ENCODE peak calls at places on chromosome 16, in eight cellular contexts. D, W, B, L, I, O, M and T are unnamed samples.

GRCh38 chr16:24141466-24141865 is 114.7 kb upstream of the CACNG3 start:
- DNase-seq in D (no peak), W (no peak), B (no peak), L (no peak), I (no peak), O (no peak), M (no peak), T (no peak)

GRCh38 chr16:15770107-15770506 is 86.7 kb downstream of the MYH11 start:
- DNase-seq in D (no peak), W (peak), B (no peak), L (peak), I (no peak), O (no peak), M (no peak), T (no peak)

GRCh38 chr16:13426279-13426678 is 493.7 kb upstream of the ERCC4 start:
- DNase-seq in D (no peak), W (no peak), B (no peak), L (no peak), I (no peak), O (no peak), M (no peak), T (no peak)

GRCh38 chr16:69286941-69287713 is 24.0 kb upstream of the VPS4A start:
- DNase-seq in D (peak), W (peak), B (no peak), L (peak), I (peak), O (peak), M (peak), T (peak)

GRCh38 chr16:68345351-68345810 is 34.6 kb downstream of the PRMT7 start:
- DNase-seq in D (no peak), W (no peak), B (no peak), L (no peak), I (no peak), O (no peak), M (no peak), T (no peak)

GRCh38 chr16:67432491-67432890 is 1.6 kb downstream of the HSD11B2 start:
- DNase-seq in D (no peak), W (no peak), B (no peak), L (no peak), I (no peak), O (no peak), M (no peak), T (no peak)

GRCh38 chr16:49723310-49723709 is 132.6 kb downstream of the ZNF423 start:
- DNase-seq in D (no peak), W (no peak), B (no peak), L (no peak), I (no peak), O (no peak), M (no peak), T (no peak)

GRCh38 chr16:4915226-4915761 is 21.7 kb downstream of the PPL start:
- DNase-seq in D (no peak), W (no peak), B (no peak), L (no peak), I (no peak), O (no peak), M (no peak), T (no peak)

GRCh38 chr16:85675528-85675927 is 13.2 kb downstream of the GINS2 start:
- DNase-seq in D (peak), W (peak), B (no peak), L (no peak), I (no peak), O (no peak), M (no peak), T (no peak)

GRCh38 chr16:86669937-86670772 is 91.8 kb downstream of the FOXL1 start:
- DNase-seq in D (no peak), W (no peak), B (no peak), L (peak), I (no peak), O (no peak), M (peak), T (no peak)

GRCh38 chr16:69660166-69660565 is 66.2 kb downstream of the NQO1 start:
- DNase-seq in D (no peak), W (no peak), B (no peak), L (no peak), I (no peak), O (no peak), M (no peak), T (no peak)

GRCh38 chr16:23862556-23862955 is 26.8 kb downstream of the PRKCB start:
- DNase-seq in D (no peak), W (no peak), B (no peak), L (no peak), I (no peak), O (no peak), M (no peak), T (no peak)

GRCh38 chr16:23781176-23781575 is 26.4 kb downstream of the CHP2 start:
- DNase-seq in D (no peak), W (no peak), B (no peak), L (no peak), I (no peak), O (no peak), M (no peak), T (no peak)

GRCh38 chr16:11361751-11362742 is 16.8 kb downstream of the RMI2 start:
- DNase-seq in D (no peak), W (no peak), B (no peak), L (no peak), I (no peak), O (peak), M (no peak), T (no peak)

GRCh38 chr16:63289834-63290460 is 1253.7 kb upstream of the CDH8 start:
- DNase-seq in D (peak), W (peak), B (peak), L (no peak), I (no peak), O (no peak), M (no peak), T (no peak)

GRCh38 chr16:27286446-27286845 is 17.9 kb upstream of the NSMCE1 start:
- DNase-seq in D (peak), W (peak), B (no peak), L (peak), I (no peak), O (no peak), M (no peak), T (no peak)

GRCh38 chr16:87324411-87325275 is 7.5 kb upstream of the C16orf95 start:
- DNase-seq in D (peak), W (peak), B (no peak), L (no peak), I (peak), O (no peak), M (no peak), T (no peak)

GRCh38 chr16:4015275-4015990 is 100.8 kb downstream of the ADCY9 start:
- DNase-seq in D (peak), W (no peak), B (no peak), L (no peak), I (no peak), O (no peak), M (no peak), T (no peak)

GRCh38 chr16:52191533-52192134 is 355.3 kb downstream of the TOX3 start:
- DNase-seq in D (peak), W (peak), B (peak), L (peak), I (peak), O (peak), M (peak), T (no peak)

GRCh38 chr16:11972128-11972527 is 4.4 kb upstream of the SNX29 start:
- DNase-seq in D (no peak), W (no peak), B (no peak), L (no peak), I (no peak), O (no peak), M (no peak), T (no peak)

GRCh38 chr16:48435319-48435682 is 50.1 kb upstream of the SIAH1 start:
- DNase-seq in D (no peak), W (no peak), B (no peak), L (no peak), I (no peak), O (no peak), M (no peak), T (no peak)

GRCh38 chr16:23952128-23953041 is 116.6 kb downstream of the PRKCB start:
- DNase-seq in D (no peak), W (no peak), B (peak), L (no peak), I (peak), O (no peak), M (no peak), T (no peak)

GRCh38 chr16:24700549-24701392 is 28.7 kb upstream of the TNRC6A start:
- DNase-seq in D (peak), W (peak), B (peak), L (peak), I (no peak), O (no peak), M (peak), T (no peak)

GRCh38 chr16:55912022-55912421 is 36.8 kb upstream of the CES5A start:
- DNase-seq in D (no peak), W (no peak), B (peak), L (peak), I (no peak), O (no peak), M (peak), T (no peak)

GRCh38 chr16:27582883-27583282 is 32.9 kb downstream of the KATNIP start:
- DNase-seq in D (no peak), W (no peak), B (no peak), L (no peak), I (no peak), O (no peak), M (no peak), T (no peak)

DNA sequence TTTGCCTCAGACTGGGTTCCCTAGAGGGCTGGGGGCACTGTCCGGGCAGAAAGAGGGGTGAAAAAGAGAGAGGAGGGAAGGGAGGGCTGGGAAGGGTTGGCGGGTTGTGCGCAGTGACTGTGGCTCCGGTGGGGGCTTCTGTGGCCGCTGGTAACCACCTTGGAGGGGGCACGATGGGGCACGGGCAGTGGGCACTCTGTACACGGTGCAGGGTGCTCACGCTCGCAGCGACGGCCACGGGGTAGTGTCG is 591 bp downstream of the PLLP start:
- DNase-seq in D (no peak), W (no peak), B (no peak), L (no peak), I (no peak), O (no peak), M (no peak), T (no peak)
- H3K4me3 ChIP-seq in D (peak), W (peak), B (peak), L (peak), I (peak), O (no peak), M (peak), T (peak)

DNA sequence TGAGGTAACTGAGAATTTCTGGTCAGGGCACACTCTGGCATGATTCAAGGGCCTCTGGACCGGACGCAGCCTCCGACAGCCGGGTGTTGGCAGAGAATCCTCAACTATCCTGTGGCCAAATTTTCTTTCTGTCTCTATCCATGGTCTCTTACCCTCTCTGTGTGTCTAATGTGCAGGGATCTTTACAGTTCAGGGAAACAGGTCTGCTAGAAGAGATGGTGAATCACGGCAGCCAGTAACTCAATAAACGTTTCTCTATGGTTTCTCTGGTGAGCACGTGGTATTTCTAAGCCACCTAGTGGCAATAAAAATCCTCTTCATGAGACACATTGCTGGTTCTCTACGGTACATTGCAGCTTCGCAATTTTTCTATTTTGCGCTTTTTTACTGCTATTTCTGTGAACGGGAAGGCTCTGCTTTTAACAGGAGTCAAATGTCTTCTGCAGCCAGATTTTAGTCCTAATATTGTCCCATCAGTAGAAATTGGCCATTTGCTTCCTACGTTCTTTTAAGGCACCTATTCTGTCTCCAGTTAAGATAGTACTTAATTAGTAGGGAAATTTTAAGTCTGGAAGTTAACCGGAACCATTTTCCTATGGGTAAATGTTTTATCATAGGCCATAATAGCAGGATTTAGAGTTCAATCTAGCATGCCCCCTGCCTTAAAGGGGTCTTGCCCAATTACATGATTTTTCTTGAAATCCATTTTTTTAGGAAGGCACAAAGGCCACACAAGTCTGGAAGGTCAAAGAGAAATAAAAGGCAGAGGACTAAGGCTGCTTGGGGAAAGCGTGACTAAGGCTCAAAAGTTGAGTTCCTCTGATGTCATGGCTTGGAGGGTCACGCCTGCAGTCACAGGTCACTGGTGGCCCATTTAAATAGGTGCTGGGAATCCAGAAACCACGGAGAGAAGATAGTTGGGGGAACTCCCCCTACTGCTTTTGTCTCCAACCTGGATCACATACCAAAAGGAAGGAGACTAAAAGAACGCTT is 31.5 kb downstream of the QPRT start:
- DNase-seq in D (peak), W (peak), B (no peak), L (no peak), I (peak), O (no peak), M (no peak), T (no peak)
- H3K27ac ChIP-seq in D (no peak), W (peak), B (no peak), L (no peak), I (no peak), O (no peak), M (no peak), T (no peak)

GRCh38 chr16:2969545-2970521 is 685 bp downstream of the PAQR4 start:
- DNase-seq in D (peak), W (peak), B (peak), L (peak), I (peak), O (no peak), M (peak), T (peak)
- TF ChIP-seq CTCF in D (peak), W (peak), B (peak), L (peak), I (no peak), O (peak), M (peak), T (peak)

DNA sequence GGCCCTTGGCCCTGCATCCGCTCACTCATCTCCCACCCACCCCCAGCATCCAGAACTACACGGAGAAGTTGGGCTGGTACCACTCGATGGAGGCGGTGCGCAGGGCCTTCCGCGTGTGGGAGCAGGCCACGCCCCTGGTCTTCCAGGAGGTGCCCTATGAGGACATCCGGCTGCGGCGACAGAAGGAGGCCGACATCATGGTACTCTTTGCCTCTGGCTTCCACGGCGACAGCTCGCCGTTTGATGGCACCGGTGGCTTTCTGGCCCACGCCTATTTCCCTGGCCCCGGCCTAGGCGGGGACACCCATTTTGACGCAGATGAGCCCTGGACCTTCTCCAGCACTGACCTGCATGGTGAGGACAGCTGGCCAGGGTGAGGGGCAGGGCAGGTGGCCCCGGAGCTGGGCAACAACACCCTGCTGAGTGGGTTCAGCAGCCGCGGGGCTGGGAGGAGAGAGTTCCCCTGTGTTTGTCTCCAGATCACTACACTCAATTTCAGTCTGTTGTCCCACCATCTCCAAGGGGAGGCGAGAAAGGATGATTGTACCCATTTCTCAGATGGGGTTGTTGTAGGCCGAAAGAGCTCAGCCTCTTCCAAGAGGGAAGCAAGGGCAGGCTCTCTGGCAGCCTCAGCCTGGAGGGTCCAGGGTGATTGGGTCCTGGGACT is 14.4 kb downstream of the MMP15 start:
- DNase-seq in D (no peak), W (no peak), B (no peak), L (no peak), I (no peak), O (no peak), M (no peak), T (peak)
- H3K4me3 ChIP-seq in D (no peak), W (no peak), B (no peak), L (no peak), I (no peak), O (no peak), M (no peak), T (no peak)

DNA sequence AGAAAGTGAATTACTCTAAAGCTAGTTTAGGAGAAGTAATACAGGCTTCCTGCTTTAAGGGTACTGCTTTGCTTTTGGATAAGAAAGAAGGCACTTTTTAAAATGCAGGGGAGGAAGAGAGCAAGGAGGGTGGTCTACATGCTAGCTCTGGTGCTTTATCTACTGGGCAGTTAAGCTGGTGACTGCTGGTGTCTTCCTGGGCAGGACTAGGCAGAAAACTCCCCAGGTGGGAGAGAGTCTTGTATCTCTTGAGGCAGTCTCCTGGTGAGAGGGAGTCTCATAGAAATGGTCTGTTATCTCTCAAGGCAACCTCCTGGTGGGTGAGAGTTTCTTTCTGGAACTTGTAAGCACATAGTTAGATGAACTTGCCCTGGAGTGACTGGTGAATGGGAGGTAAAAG is 953.9 kb upstream of the GOT2 start:
- DNase-seq in D (no peak), W (no peak), B (no peak), L (no peak), I (no peak), O (no peak), M (no peak), T (no peak)
- H3K27ac ChIP-seq in D (no peak), W (no peak), B (no peak), L (no peak), I (no peak), O (no peak), M (no peak), T (no peak)

DNA sequence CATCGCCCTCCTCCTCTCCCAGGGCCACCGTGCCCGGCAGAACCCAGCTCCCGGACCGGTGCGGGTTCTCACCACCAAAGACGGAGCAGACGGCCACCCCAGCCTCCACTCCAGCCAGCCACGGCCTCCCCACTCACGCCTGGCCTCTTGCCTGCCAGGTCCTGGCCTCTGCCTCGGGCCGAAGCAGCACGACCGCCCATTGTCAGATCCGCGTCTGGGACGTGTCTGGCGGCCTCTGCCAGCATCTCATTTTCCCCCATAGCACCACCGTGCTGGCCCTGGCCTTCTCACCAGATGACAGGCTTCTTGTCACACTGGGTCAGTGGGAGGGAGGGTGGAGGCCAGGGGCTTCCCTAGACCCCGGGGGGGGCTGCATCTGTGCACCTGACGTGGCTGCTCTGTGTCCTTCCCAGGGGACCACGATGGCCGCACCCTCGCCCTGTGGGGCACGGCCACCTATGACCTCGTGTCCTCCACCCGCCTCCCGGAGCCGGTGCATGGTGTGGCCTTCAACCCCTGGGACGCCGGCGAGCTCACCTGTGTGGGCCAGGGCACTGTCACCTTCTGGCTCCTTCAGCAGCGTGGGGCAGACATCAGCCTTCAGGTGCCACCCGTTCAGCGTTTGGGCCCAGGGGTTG is 6.6 kb upstream of the RHOT2 start:
- DNase-seq in D (no peak), W (no peak), B (no peak), L (no peak), I (no peak), O (no peak), M (no peak), T (no peak)
- TF ChIP-seq CTCF in D (no peak), W (no peak), B (no peak), L (no peak), I (no peak), O (no peak), M (no peak), T (no peak)

GRCh38 chr16:89170346-89171215 is 967 bp upstream of the CDH15 start:
- DNase-seq in D (no peak), W (no peak), B (no peak), L (no peak), I (no peak), O (no peak), M (no peak), T (peak)
- H3K4me3 ChIP-seq in D (peak), W (no peak), B (peak), L (peak), I (peak), O (no peak), M (peak), T (peak)